ENCODE peak calls at places on chromosomes 12 and 14, in four cellular contexts. H is SW 1271, T is lower lobe of right lung, G is posterior vena cava. A is an unnamed sample.

GRCh38 chr14:95386536-95386935 is 66.8 kb upstream of the CLMN start:
- DNase-seq in H (no peak), T (no peak), G (no peak), A (no peak)

GRCh38 chr14:24665440-24665991 is 31.5 kb upstream of the GZMB start:
- DNase-seq in H (no peak), T (no peak), G (no peak), A (no peak)

GRCh38 chr14:23147676-23148075 is 28.6 kb upstream of the CEBPE start:
- DNase-seq in H (no peak), T (no peak), G (no peak), A (no peak)

GRCh38 chr12:122086641-122087285 is 8.2 kb downstream of the MLXIP start:
- DNase-seq in H (no peak), T (no peak), G (no peak), A (no peak)

GRCh38 chr14:69471436-69471835 is 13.1 kb upstream of the PLEKHD1 start:
- DNase-seq in H (no peak), T (no peak), G (peak), A (no peak)

GRCh38 chr12:116898675-116899074 is 12.1 kb upstream of the FBXW8 start:
- DNase-seq in H (no peak), T (no peak), G (no peak), A (no peak)

GRCh38 chr14:96095581-96096476 is 56.7 kb downstream of the C14orf132 start:
- DNase-seq in H (no peak), T (no peak), G (peak), A (no peak)

GRCh38 chr14:45891417-45892080 is 638.5 kb upstream of the MIS18BP1 start:
- DNase-seq in H (no peak), T (no peak), G (no peak), A (no peak)

GRCh38 chr12:52496590-52497071 is 3.6 kb upstream of the KRT6A start:
- DNase-seq in H (no peak), T (no peak), G (no peak), A (peak)

GRCh38 chr14:33578461-33579216 is 372.2 kb downstream of the EGLN3 start:
- DNase-seq in H (no peak), T (no peak), G (no peak), A (no peak)

GRCh38 chr12:120013659-120014380 is 24.8 kb downstream of the BICDL1 start:
- DNase-seq in H (no peak), T (no peak), G (no peak), A (no peak)

GRCh38 chr14:103123634-103124500 is 606 bp downstream of the TNFAIP2 start:
- DNase-seq in H (no peak), T (peak), G (peak), A (no peak)

GRCh38 chr14:100621806-100622205 is 34.6 kb upstream of the BEGAIN start:
- DNase-seq in H (no peak), T (peak), G (peak), A (no peak)

GRCh38 chr14:47917344-47917954 is 242.0 kb upstream of the MDGA2 start:
- DNase-seq in H (no peak), T (no peak), G (no peak), A (peak)

GRCh38 chr12:131443019-131444000 is 267.6 kb upstream of the SFSWAP start:
- DNase-seq in H (no peak), T (no peak), G (no peak), A (no peak)

GRCh38 chr12:70246580-70246979 is 3.3 kb downstream of the CNOT2 start:
- DNase-seq in H (no peak), T (no peak), G (no peak), A (no peak)

GRCh38 chr14:23556700-23557440 is 799 bp downstream of the THTPA start:
- DNase-seq in H (no peak), T (no peak), G (no peak), A (no peak)

GRCh38 chr14:39005044-39005736 is 97.8 kb downstream of the SEC23A start:
- DNase-seq in H (no peak), T (no peak), G (no peak), A (no peak)

GRCh38 chr14:63543000-63543825 is at the start of gene PPP2R5E:
- DNase-seq in H (peak), T (peak), G (peak), A (peak)

GRCh38 chr14:99564256-99564902 is 39.6 kb downstream of the CCDC85C start:
- DNase-seq in H (no peak), T (no peak), G (no peak), A (no peak)

GRCh38 chr14:60349663-60350365 is 100.8 kb downstream of the PPM1A start:
- DNase-seq in H (no peak), T (no peak), G (no peak), A (peak)

GRCh38 chr12:67929373-67929772 is 59.9 kb upstream of the IFNG-AS1 start:
- DNase-seq in H (no peak), T (no peak), G (no peak), A (no peak)

GRCh38 chr12:50326636-50327284 is 43.4 kb upstream of the LIMA1 start:
- DNase-seq in H (no peak), T (peak), G (no peak), A (no peak)

GRCh38 chr14:24238527-24239037 is 3.8 kb downstream of the TINF2 start:
- DNase-seq in H (no peak), T (no peak), G (no peak), A (no peak)

A was measured in NT2/D1.